ENCODE peak calls at places on chromosomes 1 and 21, in seven cellular contexts. M is K562, T is HCT116, Z is HepG2, X is SK-N-SH, H is H1, F is GM12878. D is an unnamed sample.

GRCh38 chr1:55965981-55966461 is 613.3 kb downstream of the PLPP3 start:
- DNase-seq in M (no peak), T (no peak), Z (no peak), X (no peak), H (no peak), F (no peak), D (no peak)

GRCh38 chr1:224124220-224124619 is 10.3 kb downstream of the FBXO28 start:
- DNase-seq in M (no peak), T (no peak), Z (no peak), X (no peak), H (no peak), F (no peak), D (no peak)

GRCh38 chr21:36909423-36909822 is 57.0 kb downstream of the HLCS start:
- DNase-seq in M (no peak), T (no peak), Z (no peak), X (no peak), H (no peak), F (no peak), D (no peak)

GRCh38 chr1:110412576-110412975 is 5.1 kb upstream of the LAMTOR5 start:
- DNase-seq in M (peak), T (peak), Z (peak), X (peak), H (no peak), F (peak), D (peak)

GRCh38 chr1:229381234-229381633 is 38.4 kb upstream of the CCSAP start:
- DNase-seq in M (no peak), T (no peak), Z (no peak), X (no peak), H (peak), F (no peak), D (no peak)

GRCh38 chr1:192488058-192488457 is 87.5 kb upstream of the RGS1 start:
- DNase-seq in M (peak), T (no peak), Z (peak), X (no peak), H (no peak), F (no peak), D (no peak)

GRCh38 chr1:82319526-82319925 is 518.8 kb downstream of the ADGRL2 start:
- DNase-seq in M (no peak), T (no peak), Z (no peak), X (no peak), H (no peak), F (no peak), D (no peak)

GRCh38 chr1:115445090-115445489 is 107.0 kb upstream of the NGF start:
- DNase-seq in M (no peak), T (no peak), Z (no peak), X (no peak), H (no peak), F (no peak), D (no peak)

GRCh38 chr1:68571499-68571898 is 74.6 kb upstream of the DEPDC1 start:
- DNase-seq in M (no peak), T (no peak), Z (no peak), X (no peak), H (no peak), F (no peak), D (no peak)

GRCh38 chr1:112925015-112925414 is 31.0 kb downstream of the SLC16A1 start:
- DNase-seq in M (no peak), T (no peak), Z (no peak), X (no peak), H (no peak), F (no peak), D (no peak)

GRCh38 chr1:201511925-201512539 is 5.1 kb upstream of the CSRP1 start:
- DNase-seq in M (no peak), T (no peak), Z (peak), X (peak), H (no peak), F (peak), D (peak)

GRCh38 chr1:243727503-243728191 is 122.4 kb downstream of the AKT3 start:
- DNase-seq in M (no peak), T (no peak), Z (no peak), X (no peak), H (no peak), F (peak), D (no peak)

GRCh38 chr1:150321826-150322166 is 463 bp downstream of the PRPF3 start:
- DNase-seq in M (no peak), T (no peak), Z (no peak), X (peak), H (no peak), F (no peak), D (no peak)

GRCh38 chr1:19514391-19514831 is 29.1 kb upstream of the CAPZB start:
- DNase-seq in M (no peak), T (no peak), Z (no peak), X (no peak), H (no peak), F (no peak), D (no peak)

GRCh38 chr1:53826367-53826766 is 11.7 kb downstream of the NDC1 start:
- DNase-seq in M (peak), T (no peak), Z (no peak), X (no peak), H (no peak), F (no peak), D (no peak)

GRCh38 chr1:30376054-30376453 is 347.3 kb downstream of the MATN1 start:
- DNase-seq in M (no peak), T (no peak), Z (no peak), X (no peak), H (no peak), F (no peak), D (no peak)

GRCh38 chr21:15520811-15521643 is 208.8 kb upstream of the USP25 start:
- DNase-seq in M (peak), T (no peak), Z (peak), X (peak), H (no peak), F (no peak), D (peak)

GRCh38 chr1:110212165-110213142 is 2.3 kb downstream of the KCNC4 start:
- DNase-seq in M (no peak), T (no peak), Z (no peak), X (no peak), H (no peak), F (no peak), D (no peak)

GRCh38 chr21:44765231-44766013 is 36.2 kb downstream of the UBE2G2 start:
- DNase-seq in M (peak), T (no peak), Z (no peak), X (peak), H (no peak), F (no peak), D (no peak)

GRCh38 chr21:37974081-37974480 is 57.8 kb upstream of the KCNJ6 start:
- DNase-seq in M (no peak), T (no peak), Z (no peak), X (no peak), H (no peak), F (no peak), D (no peak)

GRCh38 chr1:150512846-150513245 is 2.7 kb upstream of the FALEC start:
- DNase-seq in M (no peak), T (no peak), Z (no peak), X (no peak), H (no peak), F (no peak), D (no peak)

GRCh38 chr1:178496410-178497135 is at the start of gene CLEC20A:
- DNase-seq in M (no peak), T (no peak), Z (no peak), X (no peak), H (no peak), F (no peak), D (no peak)

GRCh38 chr1:62175568-62176179 is 19.0 kb upstream of the L1TD1 start:
- DNase-seq in M (peak), T (peak), Z (peak), X (peak), H (no peak), F (no peak), D (no peak)

GRCh38 chr1:200240655-200241054 is 169.2 kb downstream of the ZNF281 start:
- DNase-seq in M (no peak), T (no peak), Z (no peak), X (no peak), H (no peak), F (no peak), D (no peak)

GRCh38 chr1:26998319-26999300 is 5.1 kb downstream of the TRNP1 start:
- DNase-seq in M (no peak), T (no peak), Z (no peak), X (no peak), H (no peak), F (no peak), D (no peak)

GRCh38 chr1:192809286-192810252 is 730 bp downstream of the RGS2 start:
- DNase-seq in M (peak), T (no peak), Z (no peak), X (peak), H (no peak), F (no peak), D (no peak)

GRCh38 chr1:113515498-113515897 is 125.2 kb downstream of the MAGI3 start:
- DNase-seq in M (no peak), T (no peak), Z (no peak), X (no peak), H (no peak), F (no peak), D (peak)

GRCh38 chr1:115791816-115792215 is 23.3 kb upstream of the CASQ2 start:
- DNase-seq in M (no peak), T (no peak), Z (no peak), X (no peak), H (no peak), F (no peak), D (no peak)

GRCh38 chr1:101474039-101474665 is 237.3 kb downstream of the S1PR1 start:
- DNase-seq in M (peak), T (peak), Z (peak), X (peak), H (no peak), F (no peak), D (no peak)

GRCh38 chr1:21622466-21623315 is 46.5 kb downstream of the RAP1GAP start:
- DNase-seq in M (peak), T (no peak), Z (no peak), X (peak), H (no peak), F (no peak), D (peak)

GRCh38 chr1:179545316-179545715 is 30.4 kb downstream of the NPHS2 start:
- DNase-seq in M (no peak), T (no peak), Z (no peak), X (no peak), H (no peak), F (no peak), D (no peak)

GRCh38 chr1:25869909-25870606 is 5.5 kb downstream of the PAQR7 start:
- DNase-seq in M (peak), T (no peak), Z (no peak), X (peak), H (no peak), F (no peak), D (no peak)

GRCh38 chr1:64790965-64791487 is 46.2 kb downstream of the RAVER2 start:
- DNase-seq in M (no peak), T (no peak), Z (no peak), X (no peak), H (no peak), F (no peak), D (no peak)

GRCh38 chr1:2934642-2935081 is 86.6 kb upstream of the ACTRT2 start:
- DNase-seq in M (no peak), T (no peak), Z (no peak), X (no peak), H (no peak), F (no peak), D (no peak)

GRCh38 chr1:3625151-3625907 is 514 bp downstream of the TPRG1L start:
- DNase-seq in M (peak), T (no peak), Z (peak), X (peak), H (no peak), F (no peak), D (no peak)

GRCh38 chr1:204114606-204115005 is 37.2 kb downstream of the ETNK2 start:
- DNase-seq in M (no peak), T (no peak), Z (no peak), X (no peak), H (no peak), F (no peak), D (no peak)

GRCh38 chr1:85623061-85623471 is 42.5 kb downstream of the CCN1 start:
- DNase-seq in M (no peak), T (no peak), Z (no peak), X (no peak), H (no peak), F (no peak), D (no peak)

GRCh38 chr1:51850420-51851297 is 27.9 kb downstream of the NRDC start:
- DNase-seq in M (no peak), T (no peak), Z (no peak), X (peak), H (no peak), F (no peak), D (no peak)

GRCh38 chr1:71650126-71650525 is 569.3 kb upstream of the ZRANB2 start:
- DNase-seq in M (no peak), T (no peak), Z (no peak), X (peak), H (no peak), F (no peak), D (no peak)

GRCh38 chr1:96370752-96371151 is 350.8 kb upstream of the PTBP2 start:
- DNase-seq in M (no peak), T (peak), Z (no peak), X (no peak), H (no peak), F (no peak), D (no peak)
- TF ChIP-seq JUND in M (no peak), T (peak), Z (no peak), X (peak), H (no peak), F (no peak), D (no peak)

DNA sequence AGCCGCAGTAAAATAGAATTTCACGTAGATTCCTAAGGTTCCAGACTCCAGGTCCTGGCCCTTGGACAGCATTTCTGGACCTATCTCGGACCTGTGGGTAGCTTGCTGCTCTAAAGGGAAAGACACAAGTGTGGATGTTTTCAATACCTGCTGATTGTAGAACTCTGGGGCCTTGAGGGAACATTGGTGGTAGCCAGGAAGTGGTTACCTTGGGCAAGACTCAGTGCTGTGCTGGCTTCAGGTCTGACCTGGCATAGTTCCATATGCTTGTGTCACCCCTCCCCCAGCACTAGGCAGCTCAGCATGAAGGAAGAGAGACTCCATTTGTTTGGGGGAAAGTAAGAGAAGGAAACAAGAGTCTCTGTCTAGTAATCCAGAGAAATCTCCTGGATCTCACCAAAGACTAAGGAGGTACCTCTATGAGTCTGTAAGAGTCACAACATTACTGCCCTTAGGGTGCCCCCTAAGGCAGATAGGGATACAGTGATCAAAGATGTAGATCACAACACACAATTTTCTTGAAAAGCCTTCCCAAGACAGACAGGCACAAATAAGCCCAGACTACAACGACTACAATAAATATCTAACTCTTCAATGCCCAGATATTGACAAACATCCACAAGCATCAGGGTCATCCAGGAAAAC is 398.8 kb downstream of the TGFB2 start:
- DNase-seq in M (no peak), T (no peak), Z (no peak), X (no peak), H (no peak), F (no peak), D (no peak)
- TF ChIP-seq JUND in M (no peak), T (no peak), Z (no peak), X (no peak), H (no peak), F (no peak), D (no peak)

GRCh38 chr1:69915347-69915746 is 290.0 kb downstream of the LRRC40 start:
- DNase-seq in M (no peak), T (no peak), Z (no peak), X (no peak), H (no peak), F (no peak), D (no peak)

GRCh38 chr1:69913967-69914366 is 291.4 kb downstream of the LRRC40 start:
- DNase-seq in M (no peak), T (no peak), Z (no peak), X (no peak), H (no peak), F (no peak), D (no peak)

GRCh38 chr1:69921501-69921900 is 283.9 kb downstream of the LRRC40 start:
- DNase-seq in M (no peak), T (no peak), Z (no peak), X (no peak), H (no peak), F (no peak), D (no peak)

GRCh38 chr1:69919922-69920273 is 285.5 kb downstream of the LRRC40 start:
- DNase-seq in M (no peak), T (no peak), Z (no peak), X (no peak), H (no peak), F (no peak), D (no peak)

DNA sequence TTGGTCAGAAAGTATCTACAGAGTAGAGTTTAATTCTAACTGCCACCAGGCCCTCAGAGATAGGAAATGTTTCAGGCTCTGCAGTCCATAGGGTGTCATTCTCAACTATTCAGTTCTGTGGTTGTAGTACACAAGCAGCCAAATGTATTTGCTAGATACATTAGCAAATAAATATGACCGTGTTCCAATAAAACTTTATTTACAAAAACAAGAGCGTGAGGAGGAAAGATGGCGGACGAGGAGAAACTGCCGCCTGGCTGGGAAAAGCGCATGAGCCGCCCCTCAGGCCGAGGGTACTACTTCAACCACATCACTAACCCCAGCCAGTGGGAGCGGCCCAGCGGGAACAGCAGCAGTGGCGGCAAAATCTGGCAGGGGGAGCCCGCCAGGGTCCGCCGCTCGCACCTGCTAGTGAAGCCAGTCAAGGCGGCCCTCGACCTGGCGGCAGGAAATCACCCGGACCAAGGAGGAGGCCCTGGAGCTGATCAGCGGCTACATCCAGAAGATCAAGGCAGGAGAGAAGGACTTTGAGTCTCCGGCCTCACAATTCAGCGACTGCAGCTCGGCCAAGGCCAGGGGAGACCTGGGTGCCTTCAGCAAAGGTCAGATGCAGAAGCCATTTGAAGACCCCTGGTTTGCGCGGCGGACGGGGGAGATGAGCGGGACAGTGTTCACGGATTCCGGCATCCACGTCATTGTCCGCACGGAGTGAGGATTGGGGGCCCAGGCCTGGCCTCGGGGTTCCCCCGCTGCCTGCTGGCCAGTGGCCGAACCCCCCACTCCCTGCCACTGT is 286.1 kb downstream of the LRRC40 start:
- DNase-seq in M (no peak), T (no peak), Z (no peak), X (no peak), H (no peak), F (no peak), D (no peak)
- TF ChIP-seq JUND in M (no peak), T (no peak), Z (no peak), X (no peak), H (no peak), F (no peak), D (no peak)

GRCh38 chr1:234781241-234782056 is 171.5 kb upstream of the IRF2BP2 start:
- DNase-seq in M (peak), T (no peak), Z (peak), X (no peak), H (no peak), F (no peak), D (no peak)
- TF ChIP-seq JUND in M (peak), T (no peak), Z (no peak), X (no peak), H (no peak), F (no peak), D (no peak)

GRCh38 chr1:14403961-14404645 is 194.4 kb upstream of the KAZN start:
- DNase-seq in M (no peak), T (no peak), Z (no peak), X (no peak), H (no peak), F (no peak), D (no peak)
- TF ChIP-seq JUND in M (no peak), T (no peak), Z (no peak), X (no peak), H (no peak), F (no peak), D (no peak)

D was measured in T47D.